ENCODE peak calls at places on chromosomes 3 and 15, in seven cellular contexts. V is stimulated activated CD4-positive, alpha-beta T cell treated with anti-CD3 and anti-CD28 coated beads, Interleukin-15, amount 100 ng/mL, for 1 hour; S is activated CD4-positive, alpha-beta T cell treated with anti-CD3 and anti-CD28 coated beads, Interleukin-2, amount 10 ng/mL, durations not matched to agents 24 days and 14 days; W is EL; I is HTR-8/SVneo; M is left ventricle myocardium superior; O is dorsolateral prefrontal cortex. B is an unnamed sample.

GRCh38 chr3:23275814-23276213 is 72.7 kb downstream of the UBE2E2 start:
- DNase-seq in V (no peak), S (no peak), W (no peak), I (no peak), M (no peak), O (no peak), B (no peak)

GRCh38 chr3:39067286-39067685 is 15.5 kb downstream of the WDR48 start:
- DNase-seq in V (no peak), S (no peak), W (no peak), I (no peak), M (no peak), O (no peak), B (no peak)

GRCh38 chr3:112032377-112032776 is 2.2 kb upstream of the TMPRSS7 start:
- DNase-seq in V (no peak), S (no peak), W (no peak), I (no peak), M (no peak), O (no peak), B (no peak)

GRCh38 chr15:35557544-35557943 is 11.6 kb upstream of the DPH6 start:
- DNase-seq in V (no peak), S (no peak), W (peak; percentile 76), I (peak; percentile 28), M (no peak), O (no peak), B (no peak)

GRCh38 chr3:12557472-12558105 is 702 bp downstream of the MKRN2 start:
- DNase-seq in V (no peak), S (no peak), W (peak; percentile 36), I (no peak), M (no peak), O (no peak), B (no peak)

GRCh38 chr15:40340038-40340739 is 550 bp downstream of the CCDC9B start:
- DNase-seq in V (no peak), S (no peak), W (peak; percentile 66), I (no peak), M (peak; percentile 94), O (peak; percentile 33), B (peak; percentile 87)

GRCh38 chr3:131856171-131856570 is 178.6 kb downstream of the CPNE4 start:
- DNase-seq in V (no peak), S (no peak), W (no peak), I (no peak), M (no peak), O (no peak), B (no peak)

GRCh38 chr15:76197703-76198455 is 113.4 kb downstream of the ETFA start:
- DNase-seq in V (no peak), S (no peak), W (peak; percentile 21), I (no peak), M (no peak), O (no peak), B (peak; percentile 16)

GRCh38 chr15:33932734-33933133 is 35.6 kb upstream of the CHRM5 start:
- DNase-seq in V (no peak), S (no peak), W (no peak), I (no peak), M (no peak), O (no peak), B (no peak)

GRCh38 chr15:38216763-38217162 is 35.9 kb upstream of the SPRED1 start:
- DNase-seq in V (no peak), S (no peak), W (no peak), I (no peak), M (no peak), O (no peak), B (no peak)

GRCh38 chr3:16768956-16769355 is 115.8 kb upstream of the PLCL2 start:
- DNase-seq in V (no peak), S (no peak), W (peak; percentile 53), I (no peak), M (no peak), O (no peak), B (no peak)

GRCh38 chr3:49519266-49519665 is 35.0 kb upstream of the BSN start:
- DNase-seq in V (no peak), S (no peak), W (no peak), I (no peak), M (no peak), O (no peak), B (no peak)

GRCh38 chr3:139199421-139200010 is 144.3 kb upstream of the MRPS22 start:
- DNase-seq in V (no peak), S (no peak), W (no peak), I (no peak), M (no peak), O (no peak), B (no peak)

GRCh38 chr3:70736009-70736408 is 423.6 kb upstream of the MDFIC2 start:
- DNase-seq in V (no peak), S (no peak), W (peak; percentile 6), I (no peak), M (no peak), O (no peak), B (no peak)

GRCh38 chr3:159280792-159281191 is 478.9 kb downstream of the MFSD1 start:
- DNase-seq in V (no peak), S (no peak), W (no peak), I (no peak), M (no peak), O (no peak), B (no peak)

GRCh38 chr15:65275728-65276126 is 11.0 kb downstream of the PARP16 start:
- DNase-seq in V (no peak), S (no peak), W (peak; percentile 35), I (peak; percentile 41), M (no peak), O (no peak), B (no peak)

GRCh38 chr15:42404461-42405235 is 45.3 kb downstream of the CAPN3 start:
- DNase-seq in V (no peak), S (no peak), W (no peak), I (no peak), M (no peak), O (peak; percentile 16), B (no peak)

GRCh38 chr3:143302638-143303171 is 183.1 kb downstream of the CHST2 start:
- DNase-seq in V (no peak), S (no peak), W (peak; percentile 83), I (peak; percentile 54), M (peak; percentile 58), O (no peak), B (peak; percentile 72)

GRCh38 chr15:66400351-66400774 is 13.7 kb downstream of the MAP2K1 start:
- DNase-seq in V (no peak), S (no peak), W (peak; percentile 18), I (no peak), M (no peak), O (no peak), B (no peak)

GRCh38 chr15:59051867-59052861 is 52.8 kb upstream of the CCNB2 start:
- DNase-seq in V (no peak), S (peak; percentile 48), W (no peak), I (no peak), M (no peak), O (no peak), B (no peak)

GRCh38 chr15:70053703-70054229 is 44.0 kb downstream of the TLE3 start:
- DNase-seq in V (no peak), S (no peak), W (no peak), I (no peak), M (no peak), O (no peak), B (no peak)

GRCh38 chr3:138065939-138066338 is 49.5 kb downstream of the DZIP1L start:
- DNase-seq in V (no peak), S (no peak), W (no peak), I (no peak), M (no peak), O (no peak), B (no peak)

GRCh38 chr3:16864610-16865313 is 20.0 kb upstream of the PLCL2 start:
- DNase-seq in V (no peak), S (no peak), W (peak; percentile 82), I (no peak), M (no peak), O (no peak), B (no peak)

GRCh38 chr3:72274511-72275295 is 489.8 kb upstream of the PROK2 start:
- DNase-seq in V (no peak), S (peak; percentile 71), W (peak; percentile 67), I (no peak), M (peak; percentile 44), O (no peak), B (peak; percentile 53)

GRCh38 chr3:46006646-46007045 is 11.0 kb upstream of the FYCO1 start:
- DNase-seq in V (no peak), S (no peak), W (peak; percentile 77), I (no peak), M (no peak), O (no peak), B (no peak)

GRCh38 chr15:43792761-43793493 is 807 bp downstream of the SERF2 start:
- DNase-seq in V (no peak), S (peak; percentile 80), W (peak; percentile 43), I (no peak), M (peak; percentile 61), O (no peak), B (peak; percentile 62)

GRCh38 chr15:50993598-50993997 is 85.1 kb downstream of the AP4E1 start:
- DNase-seq in V (no peak), S (no peak), W (no peak), I (no peak), M (no peak), O (no peak), B (no peak)

GRCh38 chr15:38127306-38127731 is 125.3 kb upstream of the SPRED1 start:
- DNase-seq in V (no peak), S (no peak), W (peak; percentile 41), I (no peak), M (no peak), O (no peak), B (no peak)

GRCh38 chr3:123336001-123336400 is 112.9 kb downstream of the ADCY5 start:
- DNase-seq in V (no peak), S (no peak), W (no peak), I (no peak), M (no peak), O (no peak), B (no peak)

GRCh38 chr3:71532639-71533395 is 50.7 kb downstream of the FOXP1 start:
- DNase-seq in V (no peak), S (no peak), W (peak; percentile 12), I (no peak), M (no peak), O (no peak), B (peak; percentile 44)

GRCh38 chr15:31402511-31403056 is 75.9 kb downstream of the KLF13 start:
- DNase-seq in V (no peak), S (no peak), W (no peak), I (no peak), M (peak; percentile 81), O (no peak), B (peak; percentile 69)

GRCh38 chr3:147415819-147416218 is 6.7 kb downstream of the ZIC1 start:
- DNase-seq in V (no peak), S (no peak), W (no peak), I (no peak), M (no peak), O (no peak), B (no peak)

B was measured in left cardiac atrium.